ENCODE peak calls at places on chromosome 12, in eight cellular contexts. N, D, L, W, C, H, E and A are unnamed samples.

GRCh38 chr12:120962487-120963054 is 15.8 kb upstream of the HNF1A start:
- DNase-seq in N (no peak), D (no peak), L (no peak), W (no peak), C (no peak), H (no peak), E (peak), A (no peak)

GRCh38 chr12:106919910-106920544 is 35.7 kb upstream of the TMEM263 start:
- DNase-seq in N (peak), D (peak), L (peak), W (peak), C (no peak), H (no peak), E (no peak), A (peak)

GRCh38 chr12:69239922-69240624 is 704 bp downstream of the CPSF6 start:
- DNase-seq in N (peak), D (peak), L (peak), W (no peak), C (peak), H (peak), E (no peak), A (peak)

GRCh38 chr12:72346331-72346944 is 74.3 kb downstream of the TRHDE start:
- DNase-seq in N (peak), D (peak), L (peak), W (peak), C (peak), H (no peak), E (peak), A (peak)

GRCh38 chr12:108248011-108248410 is 91.1 kb downstream of the CMKLR1 start:
- DNase-seq in N (no peak), D (no peak), L (no peak), W (no peak), C (no peak), H (no peak), E (no peak), A (no peak)

GRCh38 chr12:92408072-92408900 is 262.6 kb upstream of the BTG1 start:
- DNase-seq in N (peak), D (peak), L (no peak), W (peak), C (peak), H (no peak), E (no peak), A (peak)

GRCh38 chr12:29429999-29430698 is 49.2 kb upstream of the ERGIC2 start:
- DNase-seq in N (no peak), D (no peak), L (no peak), W (no peak), C (no peak), H (no peak), E (no peak), A (no peak)

GRCh38 chr12:119594772-119595445 is 1.3 kb downstream of the TMEM233 start:
- DNase-seq in N (no peak), D (peak), L (peak), W (peak), C (no peak), H (no peak), E (no peak), A (peak)

GRCh38 chr12:6963016-6963731 is 7.3 kb downstream of the PHB2 start:
- DNase-seq in N (no peak), D (no peak), L (no peak), W (no peak), C (no peak), H (no peak), E (no peak), A (no peak)

GRCh38 chr12:64609543-64610091 is 678 bp upstream of the RASSF3 start:
- DNase-seq in N (peak), D (peak), L (peak), W (no peak), C (no peak), H (no peak), E (no peak), A (peak)

GRCh38 chr12:103571286-103571685 is 15.8 kb upstream of the STAB2 start:
- DNase-seq in N (no peak), D (no peak), L (no peak), W (no peak), C (no peak), H (no peak), E (no peak), A (peak)

GRCh38 chr12:12456637-12457036 is 99.8 kb downstream of the BORCS5 start:
- DNase-seq in N (no peak), D (no peak), L (peak), W (peak), C (no peak), H (no peak), E (peak), A (no peak)

GRCh38 chr12:15928870-15929571 is 17.9 kb downstream of the DERA start:
- DNase-seq in N (no peak), D (peak), L (no peak), W (no peak), C (no peak), H (no peak), E (no peak), A (no peak)

GRCh38 chr12:42630323-42630722 is 40.8 kb upstream of the PRICKLE1 start:
- DNase-seq in N (no peak), D (no peak), L (no peak), W (no peak), C (no peak), H (no peak), E (no peak), A (no peak)

GRCh38 chr12:54126696-54127537 is 61.9 kb downstream of the SMUG1 start:
- DNase-seq in N (no peak), D (peak), L (no peak), W (no peak), C (peak), H (no peak), E (peak), A (peak)

GRCh38 chr12:114451657-114452056 is 45.7 kb upstream of the TBX5 start:
- DNase-seq in N (no peak), D (no peak), L (no peak), W (no peak), C (no peak), H (no peak), E (no peak), A (no peak)

GRCh38 chr12:1162083-1162760 is 171.2 kb downstream of the ERC1 start:
- DNase-seq in N (no peak), D (no peak), L (no peak), W (no peak), C (no peak), H (no peak), E (no peak), A (no peak)

GRCh38 chr12:60106207-60106606 is 510.4 kb downstream of the SLC16A7 start:
- DNase-seq in N (peak), D (peak), L (peak), W (no peak), C (no peak), H (no peak), E (no peak), A (peak)

GRCh38 chr12:19970116-19970515 is 398.2 kb upstream of the PDE3A start:
- DNase-seq in N (no peak), D (no peak), L (peak), W (no peak), C (no peak), H (no peak), E (peak), A (peak)

GRCh38 chr12:20829919-20830318 is 19.4 kb downstream of the SLCO1B3 start:
- DNase-seq in N (no peak), D (no peak), L (no peak), W (no peak), C (no peak), H (no peak), E (no peak), A (no peak)

GRCh38 chr12:93518725-93519124 is 51.4 kb downstream of the MRPL42 start:
- DNase-seq in N (peak), D (no peak), L (peak), W (no peak), C (peak), H (no peak), E (peak), A (peak)

GRCh38 chr12:46752396-46752795 is 73.4 kb downstream of the SLC38A4 start:
- DNase-seq in N (no peak), D (no peak), L (no peak), W (no peak), C (no peak), H (no peak), E (no peak), A (no peak)

GRCh38 chr12:120698677-120699076 is 11.6 kb upstream of the UNC119B start:
- DNase-seq in N (no peak), D (no peak), L (no peak), W (peak), C (no peak), H (no peak), E (no peak), A (no peak)

GRCh38 chr12:96026331-96026730 is 9.1 kb downstream of the LTA4H start:
- DNase-seq in N (no peak), D (no peak), L (no peak), W (no peak), C (no peak), H (no peak), E (no peak), A (no peak)

GRCh38 chr12:90102957-90103652 is 394.5 kb upstream of the ATP2B1 start:
- DNase-seq in N (peak), D (peak), L (peak), W (peak), C (no peak), H (no peak), E (no peak), A (peak)

GRCh38 chr12:111404362-111405148 is 1.2 kb upstream of the SH2B3 start:
- DNase-seq in N (no peak), D (peak), L (no peak), W (no peak), C (no peak), H (peak), E (no peak), A (peak)

GRCh38 chr12:120126635-120127005 is 10.1 kb upstream of the RAB35 start:
- DNase-seq in N (no peak), D (no peak), L (peak), W (peak), C (no peak), H (no peak), E (no peak), A (no peak)

GRCh38 chr12:38586652-38587219 is 270.2 kb downstream of the ALG10B start:
- DNase-seq in N (no peak), D (no peak), L (no peak), W (peak), C (no peak), H (no peak), E (peak), A (no peak)

GRCh38 chr12:42609605-42610004 is 20.1 kb upstream of the PRICKLE1 start:
- DNase-seq in N (no peak), D (peak), L (no peak), W (no peak), C (peak), H (no peak), E (no peak), A (no peak)

GRCh38 chr12:108214486-108214885 is 85.4 kb downstream of the WSCD2 start:
- DNase-seq in N (no peak), D (peak), L (peak), W (peak), C (no peak), H (no peak), E (no peak), A (peak)

GRCh38 chr12:128091931-128092330 is 175.0 kb upstream of the TMEM132C start:
- DNase-seq in N (no peak), D (no peak), L (no peak), W (no peak), C (no peak), H (no peak), E (no peak), A (no peak)

GRCh38 chr12:65666876-65667275 is 157.4 kb upstream of the HMGA2 start:
- DNase-seq in N (no peak), D (no peak), L (peak), W (peak), C (no peak), H (no peak), E (no peak), A (peak)

GRCh38 chr12:65557425-65558167 is 266.7 kb upstream of the HMGA2 start:
- DNase-seq in N (no peak), D (no peak), L (no peak), W (no peak), C (no peak), H (no peak), E (no peak), A (no peak)